ENCODE peak calls at places on chromosomes 11 and 22, in four cellular contexts. H is AG04450, T is uterus, C is AG04449. N is an unnamed sample.

GRCh38 chr11:134858783-134859480 is 446.9 kb upstream of the B3GAT1 start:
- DNase-seq in H (no peak), T (no peak), C (no peak), N (no peak)

GRCh38 chr11:16883179-16883578 is 131.0 kb downstream of the PLEKHA7 start:
- DNase-seq in H (no peak), T (no peak), C (no peak), N (no peak)

GRCh38 chr22:34842630-34843029 is 223.3 kb upstream of the ISX start:
- DNase-seq in H (no peak), T (no peak), C (no peak), N (no peak)

GRCh38 chr11:66951135-66951534 is 7.0 kb downstream of the PC start:
- DNase-seq in H (no peak), T (no peak), C (no peak), N (no peak)

GRCh38 chr11:95076416-95076815 is 9.7 kb downstream of the SRSF8 start:
- DNase-seq in H (no peak), T (peak), C (peak), N (no peak)

GRCh38 chr22:41092847-41093371 is 517 bp downstream of the EP300 start:
- DNase-seq in H (no peak), T (no peak), C (no peak), N (no peak)

GRCh38 chr22:37621352-37621860 is 12.8 kb downstream of the GGA1 start:
- DNase-seq in H (no peak), T (no peak), C (no peak), N (no peak)

GRCh38 chr22:38832005-38832978 is 11.5 kb downstream of the NPTXR start:
- DNase-seq in H (no peak), T (no peak), C (no peak), N (no peak)

GRCh38 chr11:1992111-1992510 is 5.5 kb downstream of the H19 start:
- DNase-seq in H (no peak), T (no peak), C (no peak), N (no peak)

GRCh38 chr22:25716637-25717036 is 25.4 kb upstream of the MYO18B start:
- DNase-seq in H (no peak), T (no peak), C (no peak), N (no peak)

GRCh38 chr22:20153945-20154344 is 3.1 kb upstream of the CCDC188 start:
- DNase-seq in H (no peak), T (no peak), C (no peak), N (no peak)

GRCh38 chr11:64089915-64090810 is 54.4 kb downstream of the FLRT1 start:
- DNase-seq in H (no peak), T (no peak), C (no peak), N (no peak)

GRCh38 chr11:114039551-114039950 is 20.0 kb upstream of the ZBTB16 start:
- DNase-seq in H (no peak), T (no peak), C (no peak), N (no peak)

GRCh38 chr11:35016939-35017338 is 100.5 kb downstream of the PDHX start:
- DNase-seq in H (no peak), T (no peak), C (no peak), N (no peak)

DNA sequence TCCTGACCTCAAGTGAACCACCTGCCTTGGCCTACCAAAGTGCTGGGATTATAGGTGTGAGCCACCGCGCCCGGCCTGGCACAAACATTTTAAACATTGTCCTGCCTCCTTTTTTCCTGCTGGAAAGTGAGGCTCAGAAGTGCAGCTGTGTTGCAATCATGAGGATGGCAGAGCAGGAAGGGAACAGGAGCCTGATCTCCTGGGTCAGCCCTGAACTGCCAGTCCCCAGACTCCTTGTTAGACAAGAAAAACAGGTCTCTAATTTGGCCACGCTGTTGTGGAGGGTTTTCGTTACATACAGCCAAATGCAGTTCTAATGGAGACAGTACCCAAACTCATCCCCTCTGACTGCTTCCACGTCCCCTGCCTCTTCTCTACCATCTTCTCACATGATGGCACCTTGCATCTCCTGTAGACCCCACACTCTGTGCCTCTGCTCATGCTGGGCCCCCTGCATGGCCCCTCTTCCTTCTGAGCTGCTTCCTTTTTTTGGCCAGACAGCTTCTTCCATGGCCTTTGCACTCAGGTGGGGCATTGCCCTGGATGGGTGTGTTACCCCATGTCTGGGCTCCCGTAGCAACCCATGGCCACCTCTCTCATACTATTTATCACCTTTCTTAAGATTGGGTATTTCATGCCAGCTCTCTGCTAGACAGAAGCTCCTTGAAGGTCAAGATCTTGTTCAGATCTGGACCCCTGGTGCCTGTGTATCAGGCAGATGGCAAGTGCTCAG is 227.1 kb downstream of the CEP164 start:
- DNase-seq in H (no peak), T (no peak), C (no peak), N (no peak)
- TF ChIP-seq CTCF in H (no peak), T (no peak), C (no peak), N (no peak)

GRCh38 chr11:115716577-115717214 is 212.5 kb upstream of the CADM1 start:
- DNase-seq in H (no peak), T (peak), C (no peak), N (no peak)
- TF ChIP-seq CTCF in H (no peak), T (no peak), C (no peak), N (no peak)

GRCh38 chr11:118484405-118484804 is 42.9 kb upstream of the TTC36 start:
- DNase-seq in H (no peak), T (no peak), C (no peak), N (no peak)
- TF ChIP-seq CTCF in H (no peak), T (no peak), C (no peak), N (no peak)

GRCh38 chr11:71062199-71062598 is 190.2 kb downstream of the SHANK2 start:
- DNase-seq in H (no peak), T (no peak), C (no peak), N (no peak)
- TF ChIP-seq CTCF in H (no peak), T (no peak), C (no peak), N (no peak)

DNA sequence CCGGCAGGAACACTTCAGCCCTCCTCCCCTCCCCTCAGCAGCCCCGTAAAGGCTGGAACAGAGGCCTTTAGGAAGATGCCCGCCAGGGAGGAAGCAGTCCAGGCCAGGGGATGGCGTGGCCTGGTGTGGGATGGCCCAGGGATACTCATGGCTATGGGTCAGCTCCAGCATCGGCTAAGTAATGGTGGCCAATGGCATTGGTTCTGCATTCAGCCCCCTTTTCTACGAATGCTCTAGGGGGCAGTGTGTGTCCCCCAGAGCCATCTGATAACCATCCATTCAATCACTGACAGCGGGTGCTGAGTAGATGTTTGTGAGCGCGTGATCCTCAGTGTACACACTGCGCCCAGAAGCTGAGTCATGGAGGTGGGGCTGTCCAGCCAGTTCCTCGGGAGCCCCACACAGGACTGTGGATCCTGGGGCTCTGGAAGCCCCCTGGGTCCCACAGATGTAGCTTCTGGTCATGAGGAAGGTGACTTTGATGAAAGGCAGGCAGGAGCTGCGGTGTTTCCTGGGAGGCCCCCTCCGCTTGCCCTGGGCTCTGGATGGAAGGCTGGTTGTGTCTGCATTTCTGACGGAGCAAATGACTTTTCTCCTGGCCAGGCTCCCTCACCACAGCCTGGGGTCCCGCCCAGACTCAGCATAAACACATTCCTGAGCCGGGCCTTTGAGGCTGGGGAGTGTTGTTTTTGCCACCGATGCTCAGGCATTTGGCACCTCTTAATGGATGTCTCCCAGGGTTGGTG is 46.5 kb downstream of the FBLN1 start:
- DNase-seq in H (peak), T (peak), C (no peak), N (peak)
- TF ChIP-seq CTCF in H (peak), T (peak), C (peak), N (peak)

GRCh38 chr11:121578216-121579063 is 125.7 kb upstream of the SORL1-AS1 start:
- DNase-seq in H (no peak), T (peak), C (no peak), N (no peak)
- TF ChIP-seq CTCF in H (no peak), T (no peak), C (no peak), N (no peak)

GRCh38 chr11:9265211-9266131 is at the start of gene DENND5A:
- DNase-seq in H (peak), T (peak), C (peak), N (no peak)
- TF ChIP-seq CTCF in H (no peak), T (no peak), C (no peak), N (no peak)

GRCh38 chr11:12100429-12100828 is 10.0 kb upstream of the MICAL2 start:
- DNase-seq in H (no peak), T (no peak), C (no peak), N (no peak)

GRCh38 chr11:12100886-12101285 is 9.5 kb upstream of the MICAL2 start:
- DNase-seq in H (no peak), T (no peak), C (no peak), N (no peak)

GRCh38 chr11:12101318-12101717 is 9.1 kb upstream of the MICAL2 start:
- DNase-seq in H (no peak), T (no peak), C (no peak), N (no peak)

GRCh38 chr11:12103411-12104225 is 6.8 kb upstream of the MICAL2 start:
- DNase-seq in H (no peak), T (no peak), C (no peak), N (no peak)

GRCh38 chr11:12102588-12103410 is 7.6 kb upstream of the MICAL2 start:
- DNase-seq in H (no peak), T (no peak), C (no peak), N (no peak)
- TF ChIP-seq CTCF in H (peak), T (no peak), C (no peak), N (peak)

GRCh38 chr11:79371152-79371551 is 69.7 kb downstream of the TENM4 start:
- DNase-seq in H (no peak), T (no peak), C (no peak), N (no peak)
- TF ChIP-seq CTCF in H (no peak), T (no peak), C (no peak), N (no peak)

DNA sequence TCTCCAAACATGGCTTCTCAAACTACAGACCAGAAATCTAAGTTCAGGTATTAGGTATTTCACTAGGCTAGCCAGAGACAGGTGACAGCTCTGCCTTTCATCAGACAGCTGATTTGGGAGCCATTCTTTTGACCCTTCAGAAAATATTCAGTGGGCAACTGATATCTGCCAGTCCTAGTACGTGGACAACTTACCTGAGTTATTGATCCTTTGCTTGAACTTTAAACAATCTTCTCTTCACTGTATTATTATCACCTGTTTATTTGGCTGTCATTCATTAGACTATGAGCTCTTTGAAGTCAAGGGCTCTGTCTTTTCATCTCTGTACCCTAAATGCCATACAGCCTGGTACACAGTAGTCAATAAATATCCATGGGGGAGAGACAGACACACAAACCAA is 17.2 kb downstream of the TRIM66 start:
- DNase-seq in H (no peak), T (no peak), C (no peak), N (no peak)
- TF ChIP-seq CTCF in H (no peak), T (no peak), C (no peak), N (no peak)